ENCODE peak calls at places on chromosomes 11 and 22, in four cellular contexts. T is SK-N-SH, O is HepG2, M is K562. W is an unnamed sample.

GRCh38 chr11:92838655-92839334 is 130.7 kb upstream of the MTNR1B start:
- DNase-seq in O (no peak), T (no peak), M (no peak), W (peak; percentile 28)

GRCh38 chr11:119403021-119403420 is 20.0 kb downstream of the THY1 start:
- DNase-seq in O (no peak), T (no peak), M (no peak), W (no peak)

GRCh38 chr22:26753125-26753862 is 95.9 kb downstream of the MIAT start:
- DNase-seq in T (no peak), M (no peak), O (no peak), W (no peak)

GRCh38 chr11:7575841-7576451 is 62.1 kb downstream of the PPFIBP2 start:
- DNase-seq in O (peak; percentile 26), M (no peak), T (peak; percentile 18), W (no peak)

GRCh38 chr11:34206598-34207300 is 101.3 kb downstream of the NAT10 start:
- DNase-seq in O (no peak), M (no peak), T (peak; percentile 59), W (no peak)

GRCh38 chr11:101487775-101488174 is 96.0 kb downstream of the TRPC6 start:
- DNase-seq in T (no peak), O (no peak), M (no peak), W (no peak)

GRCh38 chr11:34536056-34536455 is 22.5 kb upstream of the ELF5 start:
- DNase-seq in O (no peak), M (no peak), T (no peak), W (no peak)

GRCh38 chr11:26947904-26948639 is 45.8 kb upstream of the FIBIN start:
- DNase-seq in T (no peak), O (no peak), M (no peak), W (no peak)

GRCh38 chr11:19803506-19803998 is 90.9 kb downstream of the NAV2 start:
- DNase-seq in T (no peak), M (no peak), O (no peak), W (no peak)

GRCh38 chr11:94271885-94272372 is 32.5 kb upstream of the IZUMO1R start:
- DNase-seq in O (no peak), T (no peak), M (no peak), W (no peak)

GRCh38 chr11:124920870-124921609 is 2.0 kb downstream of the HEPN1 start:
- DNase-seq in T (peak; percentile 94), M (no peak), O (no peak), W (peak; percentile 78)

GRCh38 chr11:15816270-15816871 is 540.0 kb downstream of the SOX6 start:
- DNase-seq in M (no peak), O (no peak), T (no peak), W (no peak)

GRCh38 chr11:36237341-36237740 is 51.9 kb downstream of the COMMD9 start:
- DNase-seq in T (no peak), M (no peak), O (no peak), W (no peak)

GRCh38 chr11:16052750-16053149 is 303.6 kb downstream of the SOX6 start:
- DNase-seq in M (no peak), O (no peak), T (no peak), W (no peak)

GRCh38 chr11:130199792-130200191 is 40.2 kb downstream of the ST14 start:
- DNase-seq in M (no peak), O (no peak), T (no peak), W (no peak)

GRCh38 chr11:65639623-65640482 is 2.0 kb downstream of the SIPA1 start:
- DNase-seq in O (no peak), T (no peak), M (no peak), W (no peak)

GRCh38 chr11:45848654-45849081 is 1.4 kb downstream of the CRY2 start:
- DNase-seq in M (no peak), O (peak; percentile 78), T (no peak), W (no peak)

GRCh38 chr11:71266114-71266833 is 13.9 kb upstream of the SHANK2 start:
- DNase-seq in M (no peak), T (peak; percentile 62), O (no peak), W (peak; percentile 77)

GRCh38 chr11:71268706-71269321 is 16.4 kb upstream of the SHANK2 start:
- DNase-seq in T (no peak), M (no peak), O (peak; percentile 74), W (no peak)

GRCh38 chr11:71267807-71268421 is 15.5 kb upstream of the SHANK2 start:
- DNase-seq in T (no peak), M (no peak), O (no peak), W (no peak)

GRCh38 chr11:71272161-71272560 is 19.8 kb upstream of the SHANK2 start:
- DNase-seq in M (no peak), O (no peak), T (no peak), W (no peak)

DNA sequence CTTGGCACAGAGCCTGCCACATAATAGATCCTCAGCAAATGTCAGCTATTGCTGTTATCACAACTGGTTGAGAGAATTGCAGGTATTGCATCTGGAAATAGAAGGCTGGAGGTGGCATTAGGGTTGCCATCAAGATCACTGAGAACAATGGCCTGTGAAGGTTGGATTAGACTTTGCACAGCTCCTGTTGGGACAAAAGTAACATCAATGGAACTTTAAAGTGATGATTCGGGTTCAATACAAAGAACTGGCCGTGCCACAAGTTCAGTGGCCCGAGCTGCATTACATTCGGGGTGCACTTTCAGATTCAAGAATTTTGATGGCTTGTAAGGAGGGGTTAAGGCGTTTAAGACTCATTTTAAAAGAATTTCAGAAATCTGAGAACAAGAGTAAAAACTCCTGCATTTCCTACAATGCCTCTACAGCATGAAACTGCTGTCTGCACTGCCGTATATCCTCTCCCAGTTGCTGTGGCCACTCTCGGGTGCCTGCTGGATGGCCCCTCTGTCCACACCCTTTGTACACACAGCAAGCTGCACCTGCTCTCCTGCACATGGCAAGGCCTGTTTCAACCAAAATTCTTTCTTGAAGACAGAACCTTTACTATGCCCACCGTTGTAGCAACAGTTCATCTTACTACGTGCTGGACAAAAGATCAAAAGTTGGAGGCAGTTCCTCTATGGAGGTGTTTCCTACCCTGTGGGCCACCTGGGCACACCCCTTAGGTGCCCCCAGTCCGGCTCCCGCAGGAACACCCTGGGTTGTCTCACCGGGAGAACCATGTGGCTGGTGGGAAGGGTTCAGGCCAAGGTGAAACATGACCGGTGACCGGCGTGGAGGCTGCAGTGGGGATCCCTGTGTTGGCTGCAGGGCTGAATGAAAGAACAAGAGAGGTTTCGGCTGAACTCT is 17.5 kb upstream of the SHANK2 start:
- DNase-seq in T (no peak), O (no peak), M (no peak), W (no peak)
- TF ChIP-seq USF2 in T (no peak), O (no peak), M (no peak), W (no peak)

DNA sequence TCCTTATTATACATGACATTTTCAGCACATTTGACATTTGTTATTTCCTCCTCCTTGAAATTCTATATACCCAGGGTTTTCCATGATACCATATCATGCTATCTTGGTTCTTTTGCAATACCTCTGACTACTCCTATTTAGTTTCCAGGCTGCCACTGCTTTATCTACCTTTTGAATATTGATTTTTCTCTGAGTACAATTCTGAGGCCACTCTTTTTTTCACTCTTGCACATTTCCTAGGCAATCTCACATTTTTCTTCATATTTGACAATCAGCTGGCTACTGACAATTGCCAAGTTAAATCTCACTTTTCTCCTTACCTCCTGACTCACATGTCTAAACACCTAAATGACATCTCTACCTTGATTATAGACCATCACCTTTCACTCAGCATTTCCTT is 11.9 kb downstream of the SBF2 start:
- DNase-seq in T (no peak), O (peak; percentile 52), M (no peak), W (no peak)
- TF ChIP-seq FOXJ3 in T (no peak), O (no peak), M (no peak), W (no peak)

DNA sequence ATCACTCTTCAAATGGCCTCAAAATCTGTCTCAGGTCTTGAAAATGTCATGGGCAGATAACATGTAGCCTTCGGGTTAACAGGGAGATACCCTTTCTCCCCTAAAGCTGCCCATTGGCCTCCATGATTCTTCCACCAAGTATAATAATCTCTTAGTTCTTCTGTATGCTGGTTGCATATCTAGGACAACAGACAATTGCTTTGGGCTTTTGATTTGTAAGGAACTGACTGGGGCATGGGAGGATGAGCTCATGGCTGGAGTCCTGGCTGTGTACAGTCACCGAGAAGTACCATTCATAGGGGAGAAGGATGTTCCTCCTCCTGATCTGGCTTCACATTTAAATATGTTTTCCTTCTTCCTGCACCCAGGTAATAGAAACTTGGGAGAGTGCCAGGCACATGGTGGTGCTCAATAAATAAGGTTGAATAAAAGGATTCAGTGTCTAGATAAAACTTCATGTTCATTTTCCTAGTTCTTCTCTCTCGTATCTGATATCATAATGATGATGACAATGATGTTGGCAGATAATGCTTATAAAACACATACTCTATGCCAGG is 2.8 kb upstream of the AMPD3 start:
- DNase-seq in O (no peak), M (no peak), T (no peak), W (no peak)
- TF ChIP-seq USF2 in O (no peak), M (no peak), T (no peak), W (no peak)

GRCh38 chr11:12692238-12693074 is 18.2 kb downstream of the TEAD1 start:
- DNase-seq in M (peak; percentile 56), T (peak; percentile 74), O (peak; percentile 94), W (no peak)

GRCh38 chr11:12691473-12691872 is 17.3 kb downstream of the TEAD1 start:
- DNase-seq in M (peak; percentile 45), T (peak; percentile 31), O (peak; percentile 56), W (no peak)

GRCh38 chr11:12689029-12689755 is 15.0 kb downstream of the TEAD1 start:
- DNase-seq in O (no peak), T (no peak), M (no peak), W (no peak)

GRCh38 chr11:12693075-12693473 is 18.9 kb downstream of the TEAD1 start:
- DNase-seq in M (no peak), T (no peak), O (no peak), W (no peak)

DNA sequence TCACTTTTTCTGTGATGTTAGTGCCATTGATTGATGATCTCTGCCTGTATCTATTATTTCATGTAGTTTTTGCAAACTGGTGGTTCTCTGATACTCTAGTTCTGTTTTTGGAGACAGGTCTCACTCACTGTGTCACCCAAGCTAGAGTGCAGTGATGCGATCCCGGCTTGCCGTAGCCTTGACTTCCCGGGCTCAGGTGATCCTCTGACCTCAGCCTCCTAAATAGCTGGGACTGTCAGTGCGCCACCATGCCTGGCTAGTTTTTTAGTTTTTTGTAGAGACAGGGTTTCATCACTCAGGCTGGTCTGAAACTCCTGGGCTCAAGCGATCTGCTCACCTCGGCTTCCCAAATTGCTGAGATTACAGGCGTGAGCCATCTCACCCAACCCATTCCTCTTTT is 16.4 kb downstream of the TEAD1 start:
- DNase-seq in M (no peak), O (no peak), T (no peak), W (no peak)
- TF ChIP-seq FOXJ3 in M (no peak), O (no peak), T (no peak), W (no peak)

GRCh38 chr11:77698896-77699295 is 61.3 kb upstream of the CLNS1A start:
- DNase-seq in M (no peak), T (no peak), O (no peak), W (no peak)
- TF ChIP-seq USF2 in M (no peak), T (no peak), O (no peak), W (no peak)

GRCh38 chr11:89436071-89436470 is 55.1 kb downstream of the NOX4 start:
- DNase-seq in T (no peak), M (no peak), O (no peak), W (no peak)
- TF ChIP-seq FOXJ3 in T (no peak), M (no peak), O (no peak), W (no peak)

GRCh38 chr22:25564320-25564978 is at the start of gene GRK3:
- DNase-seq in O (no peak), M (peak; percentile 69), T (peak; percentile 95), W (peak; percentile 70)
- TF ChIP-seq USF2 in O (no peak), M (no peak), T (no peak), W (no peak)